ENCODE peak calls at places on chromosomes 3 and 15, in six cellular contexts. F, P, M, R, I and V are unnamed samples.

GRCh38 chr15:95298729-95299128 is 1031.8 kb upstream of the NR2F2 start:
- DNase-seq in I (no peak), R (no peak), M (no peak), F (no peak), P (no peak), V (no peak)

GRCh38 chr3:177764377-177764912 is 567.2 kb upstream of the TBL1XR1 start:
- DNase-seq in P (no peak), F (no peak), M (no peak), R (no peak), I (no peak), V (no peak)

GRCh38 chr15:99446565-99447496 is 119.0 kb upstream of the MEF2A start:
- DNase-seq in R (no peak), F (no peak), I (no peak), M (no peak), P (no peak), V (no peak)

GRCh38 chr15:74307827-74308642 is 59.4 kb downstream of the CYP11A1 start:
- DNase-seq in F (peak; percentile 71), R (no peak), P (peak; percentile 13), I (no peak), M (no peak), V (peak; percentile 48)

GRCh38 chr3:134008630-134009156 is 21.0 kb downstream of the SLCO2A1 start:
- DNase-seq in I (no peak), M (no peak), F (peak; percentile 89), R (no peak), P (no peak), V (no peak)

GRCh38 chr3:143507735-143508580 is 340.3 kb downstream of the SLC9A9 start:
- DNase-seq in F (peak; percentile 66), M (no peak), R (no peak), I (no peak), P (no peak), V (no peak)

GRCh38 chr15:78804391-78804792 is 6.9 kb downstream of the ADAMTS7 start:
- DNase-seq in R (no peak), M (no peak), F (no peak), P (no peak), I (no peak), V (no peak)

GRCh38 chr3:53588122-53588521 is 93.7 kb downstream of the CACNA1D start:
- DNase-seq in I (no peak), F (no peak), P (no peak), M (no peak), R (no peak), V (no peak)

GRCh38 chr3:101873619-101874018 is 24.3 kb downstream of the NFKBIZ start:
- DNase-seq in M (no peak), R (no peak), F (peak; percentile 84), P (no peak), I (no peak), V (no peak)

GRCh38 chr3:157067114-157067513 is 92.8 kb downstream of the CCNL1 start:
- DNase-seq in M (no peak), R (no peak), P (no peak), F (no peak), I (no peak), V (peak; percentile 46)

GRCh38 chr3:127679534-127680145 is 6.9 kb downstream of the ABTB1 start:
- DNase-seq in F (no peak), M (no peak), P (no peak), I (no peak), R (no peak), V (peak; percentile 50)

GRCh38 chr15:91122296-91122695 is 22.2 kb downstream of the SV2B start:
- DNase-seq in R (no peak), I (no peak), M (no peak), P (no peak), F (no peak), V (no peak)

GRCh38 chr3:31178467-31178866 is 284.0 kb upstream of the GADL1 start:
- DNase-seq in R (no peak), F (no peak), M (no peak), I (no peak), P (no peak), V (no peak)